ENCODE peak calls at places on chromosome 2, in seven cellular contexts. N is H9, U is RWPE1, D is coronary artery, C is mammary epithelial cell, E is prostate gland, K is Karpas-422. S is an unnamed sample.

GRCh38 chr2:240412211-240412830 is 23.1 kb upstream of the GPC1 start:
- DNase-seq in N (peak), U (no peak), D (peak), C (no peak), E (no peak), K (no peak), S (no peak)

GRCh38 chr2:148459300-148459891 is 185.2 kb upstream of the EPC2 start:
- DNase-seq in N (no peak), U (no peak), D (no peak), C (no peak), E (no peak), K (peak), S (no peak)

GRCh38 chr2:43692428-43692994 is 16.3 kb upstream of the C1GALT1C1L start:
- DNase-seq in N (no peak), U (no peak), D (no peak), C (no peak), E (no peak), K (no peak), S (no peak)

GRCh38 chr2:122680662-122681061 is 925.2 kb downstream of the TSN start:
- DNase-seq in N (no peak), U (no peak), D (no peak), C (no peak), E (no peak), K (no peak), S (no peak)

GRCh38 chr2:22737144-22737543 is 647.8 kb upstream of the KLHL29 start:
- DNase-seq in N (no peak), U (no peak), D (no peak), C (no peak), E (no peak), K (peak), S (no peak)

GRCh38 chr2:9805435-9806297 is 37.6 kb upstream of the TAF1B start:
- DNase-seq in N (no peak), U (no peak), D (peak), C (no peak), E (no peak), K (no peak), S (no peak)

GRCh38 chr2:206154197-206154596 is 5.0 kb downstream of the NDUFS1 start:
- DNase-seq in N (no peak), U (no peak), D (no peak), C (no peak), E (no peak), K (no peak), S (no peak)

GRCh38 chr2:173580869-173581268 is 226.2 kb downstream of the CDCA7 start:
- DNase-seq in N (no peak), U (no peak), D (no peak), C (no peak), E (no peak), K (no peak), S (no peak)

GRCh38 chr2:98233941-98234340 is 112.3 kb upstream of the CNGA3 start:
- DNase-seq in N (no peak), U (no peak), D (no peak), C (no peak), E (no peak), K (no peak), S (no peak)

GRCh38 chr2:28716265-28716865 is 35.3 kb upstream of the PPP1CB start:
- DNase-seq in N (no peak), U (peak), D (peak), C (peak), E (peak), K (peak), S (no peak)

GRCh38 chr2:71045841-71046495 is 22.5 kb upstream of the NAGK start:
- DNase-seq in N (no peak), U (no peak), D (no peak), C (no peak), E (no peak), K (no peak), S (no peak)

GRCh38 chr2:29238497-29238896 is 123.3 kb downstream of the CLIP4 start:
- DNase-seq in N (peak), U (peak), D (no peak), C (peak), E (no peak), K (peak), S (no peak)

GRCh38 chr2:209468796-209469325 is 45.0 kb downstream of the MAP2 start:
- DNase-seq in N (no peak), U (no peak), D (no peak), C (no peak), E (no peak), K (no peak), S (no peak)

GRCh38 chr2:26011990-26012856 is 21.7 kb upstream of the RAB10 start:
- DNase-seq in N (peak), U (peak), D (no peak), C (peak), E (peak), K (no peak), S (no peak)

GRCh38 chr2:49687873-49688272 is 533.6 kb upstream of the FSHR start:
- DNase-seq in N (no peak), U (no peak), D (no peak), C (no peak), E (no peak), K (peak), S (no peak)

GRCh38 chr2:47029737-47030524 is 114.3 kb upstream of the MCFD2 start:
- DNase-seq in N (no peak), U (peak), D (no peak), C (peak), E (no peak), K (no peak), S (no peak)

GRCh38 chr2:47032773-47033101 is 117.1 kb upstream of the MCFD2 start:
- DNase-seq in N (no peak), U (no peak), D (no peak), C (no peak), E (no peak), K (no peak), S (no peak)

GRCh38 chr2:47034973-47035609 is 119.5 kb upstream of the MCFD2 start:
- DNase-seq in N (no peak), U (no peak), D (no peak), C (no peak), E (no peak), K (no peak), S (no peak)

GRCh38 chr2:47033102-47033880 is 117.7 kb upstream of the MCFD2 start:
- DNase-seq in N (no peak), U (no peak), D (no peak), C (no peak), E (no peak), K (no peak), S (no peak)

DNA sequence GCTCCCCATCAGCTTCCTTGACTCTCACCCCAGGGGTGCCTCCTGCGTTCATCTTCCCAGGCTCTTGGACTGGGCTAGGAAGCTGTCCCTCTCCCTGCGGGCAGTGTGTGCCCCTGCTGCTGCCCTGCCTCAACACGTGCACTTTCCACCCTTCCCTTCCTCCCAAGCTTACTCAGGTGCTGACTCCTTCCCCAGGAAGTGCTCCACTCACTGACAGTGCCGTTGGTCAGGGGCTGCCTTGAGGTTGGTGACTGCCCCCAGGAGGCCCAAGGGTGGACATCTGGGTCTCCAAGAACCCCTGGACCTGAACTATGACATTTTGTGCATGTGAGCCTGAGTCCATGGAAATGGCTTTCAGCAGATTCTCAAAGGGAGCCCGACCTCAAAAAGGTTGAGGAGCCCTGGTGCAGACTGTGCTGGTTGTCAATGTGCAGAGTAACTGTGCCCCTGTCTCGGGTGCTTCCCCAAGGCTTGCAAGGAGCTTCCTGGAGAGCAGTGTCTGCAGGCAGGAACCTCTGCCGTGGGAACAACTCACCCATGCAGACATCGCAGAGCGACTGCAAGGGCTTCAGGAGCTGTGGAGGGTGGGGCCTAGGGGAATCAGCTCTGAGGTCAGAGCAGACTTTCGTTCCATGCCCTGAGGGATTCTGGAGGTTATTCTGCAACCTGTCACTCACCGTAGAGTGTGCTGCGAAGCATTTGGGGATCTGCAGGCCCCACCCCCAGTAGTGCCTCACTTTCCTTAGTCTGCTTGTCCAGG is 116.5 kb upstream of the MCFD2 start:
- DNase-seq in N (no peak), U (peak), D (no peak), C (no peak), E (no peak), K (no peak), S (no peak)
- H3K27ac ChIP-seq in N (no peak), U (peak), D (peak), C (no peak), E (no peak), K (no peak), S (no peak)

GRCh38 chr2:239380831-239381708 is 19.8 kb downstream of the HDAC4 start:
- DNase-seq in N (no peak), U (no peak), D (no peak), C (no peak), E (no peak), K (peak), S (no peak)

GRCh38 chr2:239383796-239384156 is 17.0 kb downstream of the HDAC4 start:
- DNase-seq in N (no peak), U (no peak), D (no peak), C (no peak), E (no peak), K (no peak), S (no peak)

GRCh38 chr2:239383036-239383795 is 17.6 kb downstream of the HDAC4 start:
- DNase-seq in N (no peak), U (no peak), D (no peak), C (no peak), E (no peak), K (no peak), S (no peak)

GRCh38 chr2:239381709-239382134 is 19.1 kb downstream of the HDAC4 start:
- DNase-seq in N (no peak), U (no peak), D (no peak), C (no peak), E (no peak), K (peak), S (no peak)

DNA sequence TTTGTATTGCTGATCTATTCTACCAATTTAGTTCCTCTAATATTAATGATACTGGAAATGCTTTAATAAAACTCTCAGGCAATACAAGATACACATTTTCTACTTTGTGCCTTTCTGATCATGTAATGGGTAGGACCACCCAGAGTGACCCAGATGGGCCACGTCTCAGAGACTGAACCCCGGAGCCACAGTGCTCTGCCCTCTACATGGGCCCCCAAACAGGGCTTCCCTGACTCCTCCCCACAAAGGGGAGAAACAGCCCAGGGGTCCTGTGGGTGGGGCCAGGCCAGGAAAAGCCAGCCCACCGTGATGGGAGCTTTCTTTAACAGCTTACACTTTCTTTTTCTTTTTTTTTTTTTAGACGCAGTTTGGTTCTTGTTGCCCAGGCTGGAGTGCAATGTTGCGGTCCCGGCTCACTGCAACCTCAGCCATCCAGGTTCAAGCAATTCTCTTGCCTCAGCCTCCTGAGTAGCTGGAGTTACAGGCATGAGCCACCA is 18.4 kb downstream of the HDAC4 start:
- DNase-seq in N (no peak), U (no peak), D (no peak), C (no peak), E (no peak), K (no peak), S (no peak)
- H3K27ac ChIP-seq in N (no peak), U (no peak), D (no peak), C (no peak), E (no peak), K (peak), S (no peak)

GRCh38 chr2:200525882-200526651 is at the start of gene SGO2:
- DNase-seq in N (peak), U (peak), D (peak), C (peak), E (peak), K (peak), S (peak)
- H3K27ac ChIP-seq in N (no peak), U (peak), D (peak), C (peak), E (peak), K (peak), S (peak)

GRCh38 chr2:45891719-45892118 is 240.2 kb downstream of the PRKCE start:
- DNase-seq in N (no peak), U (no peak), D (no peak), C (peak), E (no peak), K (no peak), S (no peak)
- H3K27ac ChIP-seq in N (no peak), U (no peak), D (no peak), C (no peak), E (no peak), K (peak), S (peak)

GRCh38 chr2:162199913-162200312 is 43.3 kb downstream of the FAP start:
- DNase-seq in N (no peak), U (no peak), D (no peak), C (no peak), E (no peak), K (no peak), S (no peak)

GRCh38 chr2:162200636-162201035 is 42.6 kb downstream of the FAP start:
- DNase-seq in N (no peak), U (no peak), D (no peak), C (no peak), E (no peak), K (no peak), S (no peak)

GRCh38 chr2:162198239-162198638 is 45.0 kb downstream of the FAP start:
- DNase-seq in N (no peak), U (no peak), D (no peak), C (no peak), E (no peak), K (no peak), S (no peak)

GRCh38 chr2:162197095-162197825 is 45.2 kb upstream of the GCG start:
- DNase-seq in N (no peak), U (peak), D (no peak), C (no peak), E (no peak), K (no peak), S (no peak)

DNA sequence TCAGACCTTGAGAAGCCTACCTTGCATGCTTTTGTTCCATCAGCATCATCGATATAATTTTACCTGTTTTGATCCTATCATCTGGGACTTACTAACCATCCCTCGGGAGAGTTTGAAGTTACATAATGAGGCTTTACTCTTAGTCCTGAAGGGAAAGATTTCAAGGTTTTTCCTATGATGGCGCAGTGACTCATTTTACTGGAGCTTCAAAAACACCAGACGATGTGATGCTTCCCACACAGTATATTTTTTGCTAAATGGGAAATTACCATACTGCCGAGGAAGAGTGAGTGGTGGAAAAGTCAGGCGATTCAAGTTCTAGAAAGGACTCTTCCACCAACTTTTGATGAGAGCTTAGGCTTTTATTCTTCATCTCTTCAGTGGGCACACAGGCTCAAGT is 44.6 kb upstream of the GCG start:
- DNase-seq in N (no peak), U (peak), D (no peak), C (peak), E (no peak), K (no peak), S (no peak)
- H3K27ac ChIP-seq in N (no peak), U (no peak), D (no peak), C (no peak), E (no peak), K (no peak), S (no peak)

DNA sequence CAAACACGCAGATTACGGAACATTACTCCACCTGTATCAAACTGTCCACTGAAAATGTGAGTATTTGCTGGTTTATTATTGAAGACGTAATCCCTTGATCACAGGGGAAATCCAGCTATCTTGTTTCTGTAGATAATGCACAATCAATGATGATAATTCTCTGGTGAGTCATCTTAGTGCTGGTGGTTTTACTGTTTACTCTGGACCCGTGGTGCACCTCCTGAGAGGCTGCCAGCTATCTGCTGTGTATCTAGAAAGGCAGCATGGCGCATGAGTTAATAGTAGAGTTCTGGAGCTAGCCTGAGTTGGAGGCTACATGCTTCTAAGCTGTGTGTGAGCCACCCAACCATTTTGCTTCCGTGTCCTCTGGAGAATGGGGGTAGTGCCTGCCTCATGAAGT is 6.5 kb downstream of the NCAPH start:
- DNase-seq in N (no peak), U (no peak), D (no peak), C (peak), E (no peak), K (no peak), S (no peak)
- H3K27ac ChIP-seq in N (no peak), U (no peak), D (no peak), C (no peak), E (no peak), K (no peak), S (peak)

S was measured in esophagus squamous epithelium.